ENCODE peak calls at places on chromosomes 7 and 10, in four cellular contexts. Q is cardiac muscle cell; X is stimulated activated CD4-positive, alpha-beta T cell treated with anti-CD3 and anti-CD28 coated beads, Interleukin-12 subunit alpha, Interleukin-12 subunit beta, amount 100 ng/mL, for 4 hours; G is stimulated activated CD8-positive, alpha-beta memory T cell treated with anti-CD3 and anti-CD28 coated beads, Interleukin-4, amount 100 ng/mL, for 24 hours. A is an unnamed sample.

GRCh38 chr10:133405844-133406527 is 12.0 kb downstream of the MTG1 start:
- DNase-seq in Q (peak), X (no peak), G (no peak), A (no peak)

GRCh38 chr10:64329510-64329909 is 808.3 kb downstream of the REEP3 start:
- DNase-seq in Q (no peak), X (no peak), G (no peak), A (no peak)

GRCh38 chr7:123034106-123034505 is 38.6 kb upstream of the TAS2R16 start:
- DNase-seq in Q (no peak), X (no peak), G (no peak), A (no peak)

GRCh38 chr10:113631680-113632079 is 32.2 kb downstream of the NRAP start:
- DNase-seq in Q (no peak), X (no peak), G (no peak), A (no peak)

GRCh38 chr10:57716884-57717283 is 550.8 kb downstream of the IPMK start:
- DNase-seq in Q (peak), X (no peak), G (no peak), A (no peak)

GRCh38 chr7:131674131-131674530 is 117.7 kb upstream of the PODXL start:
- DNase-seq in Q (no peak), X (no peak), G (no peak), A (no peak)

GRCh38 chr7:148983220-148984146 is 44.8 kb downstream of the PDIA4 start:
- DNase-seq in Q (peak), X (peak), G (peak), A (peak)

GRCh38 chr7:158260567-158261361 is 326.9 kb downstream of the PTPRN2 start:
- DNase-seq in Q (no peak), X (no peak), G (no peak), A (no peak)

GRCh38 chr7:85806321-85806720 is 619.5 kb upstream of the SEMA3D start:
- DNase-seq in Q (no peak), X (no peak), G (no peak), A (no peak)

GRCh38 chr10:114492351-114493037 is 88.2 kb upstream of the AFAP1L2 start:
- DNase-seq in Q (peak), X (no peak), G (no peak), A (peak)

GRCh38 chr10:77297370-77297692 is 340.3 kb downstream of the KCNMA1 start:
- DNase-seq in Q (peak), X (no peak), G (no peak), A (no peak)

GRCh38 chr10:79377557-79378382 is 30.5 kb downstream of the PPIF start:
- DNase-seq in Q (no peak), X (no peak), G (no peak), A (peak)

GRCh38 chr10:82572686-82573226 is 697.8 kb downstream of the NRG3 start:
- DNase-seq in Q (no peak), X (no peak), G (no peak), A (no peak)

GRCh38 chr7:84422790-84423189 is 228.2 kb upstream of the SEMA3A start:
- DNase-seq in Q (no peak), X (no peak), G (no peak), A (no peak)

GRCh38 chr10:79071535-79071923 is 2.8 kb downstream of the ZMIZ1 start:
- DNase-seq in Q (no peak), X (no peak), G (no peak), A (no peak)

GRCh38 chr7:122255454-122255853 is 49.1 kb downstream of the FEZF1 start:
- DNase-seq in Q (no peak), X (no peak), G (no peak), A (no peak)

A was measured in stimulated activated naive CD8-positive, alpha-beta T cell treated with anti-CD3 and anti-CD28 coated beads, Interleukin-15, amount 100 ng/mL, for 72 hours.